ENCODE peak calls at places on chromosome 12, in five cellular contexts. One of them, this sample, is unnamed.

GRCh38 chr12:8637244-8637643 is 24.6 kb upstream of the AICDA start:
- DNase-seq in HepG2: no peak
- DNase-seq in GM23338: no peak
- DNase-seq in K562: no peak
- DNase-seq in GM12878: no peak
- DNase-seq in this sample: no peak

GRCh38 chr12:22169281-22169824 is 123.3 kb downstream of the CMAS start:
- DNase-seq in HepG2: no peak
- DNase-seq in GM23338: no peak
- DNase-seq in K562: no peak
- DNase-seq in GM12878: no peak
- DNase-seq in this sample: no peak

GRCh38 chr12:7602287-7602686 is 63.4 kb downstream of the APOBEC1 start:
- DNase-seq in HepG2: no peak
- DNase-seq in GM23338: no peak
- DNase-seq in K562: no peak
- DNase-seq in GM12878: no peak
- DNase-seq in this sample: no peak

GRCh38 chr12:121456551-121456950 is 56.6 kb downstream of the RNF34 start:
- DNase-seq in HepG2: no peak
- DNase-seq in GM23338: no peak
- DNase-seq in K562: no peak
- DNase-seq in GM12878: no peak
- DNase-seq in this sample: no peak

GRCh38 chr12:99627459-99627858 is 20.1 kb upstream of the GARIN6 start:
- DNase-seq in HepG2: no peak
- DNase-seq in GM23338: no peak
- DNase-seq in K562: no peak
- DNase-seq in GM12878: no peak
- DNase-seq in this sample: no peak

GRCh38 chr12:85573635-85574214 is 262.5 kb downstream of the RASSF9 start:
- DNase-seq in HepG2: no peak
- DNase-seq in GM23338: no peak
- DNase-seq in K562: no peak
- DNase-seq in GM12878: no peak
- DNase-seq in this sample: no peak

GRCh38 chr12:52009081-52009751 is 2.5 kb downstream of the TAMALIN start:
- DNase-seq in HepG2: no peak
- DNase-seq in GM23338: no peak
- DNase-seq in K562: no peak
- DNase-seq in GM12878: no peak
- DNase-seq in this sample: no peak

GRCh38 chr12:39846971-39847661 is 227.5 kb upstream of the ABCD2 start:
- DNase-seq in HepG2: peak; percentile 4
- DNase-seq in GM23338: peak; percentile 22
- DNase-seq in K562: no peak
- DNase-seq in GM12878: no peak
- DNase-seq in this sample: no peak

GRCh38 chr12:100141666-100141997 is 1.0 kb downstream of the BLTP3B start:
- DNase-seq in HepG2: no peak
- DNase-seq in GM23338: no peak
- DNase-seq in K562: peak; percentile 12
- DNase-seq in GM12878: no peak
- DNase-seq in this sample: peak; percentile 77

GRCh38 chr12:118513554-118513953 is 137.2 kb downstream of the SUDS3 start:
- DNase-seq in HepG2: no peak
- DNase-seq in GM23338: no peak
- DNase-seq in K562: no peak
- DNase-seq in GM12878: no peak
- DNase-seq in this sample: no peak

DNA sequence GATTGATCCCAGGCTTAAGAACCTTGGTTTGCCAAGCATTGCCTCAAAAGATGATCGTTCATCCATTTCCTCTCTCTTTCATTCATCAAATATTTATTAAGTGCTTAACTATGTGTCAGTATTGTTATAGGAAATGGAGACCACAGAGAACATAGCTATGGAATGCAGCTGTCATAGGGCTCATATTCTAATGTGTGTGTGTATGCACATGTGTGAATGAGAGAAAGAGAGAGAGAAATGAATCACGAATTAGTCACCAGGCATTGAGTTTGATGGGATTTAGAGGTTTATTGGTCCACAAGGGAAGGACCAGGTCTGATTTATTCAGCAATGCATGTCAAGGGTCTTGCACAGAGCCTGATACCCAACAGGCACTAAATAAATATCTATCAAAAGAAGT is 71.0 kb upstream of the FBXO21 start:
- DNase-seq in HepG2: no peak
- DNase-seq in GM23338: no peak
- DNase-seq in K562: no peak
- DNase-seq in GM12878: no peak
- DNase-seq in this sample: no peak
- TF ChIP-seq JUNB in HepG2: no peak
- TF ChIP-seq JUNB in GM23338: no peak
- TF ChIP-seq JUNB in K562: no peak
- TF ChIP-seq JUNB in GM12878: no peak
- TF ChIP-seq JUNB in this sample: no peak

DNA sequence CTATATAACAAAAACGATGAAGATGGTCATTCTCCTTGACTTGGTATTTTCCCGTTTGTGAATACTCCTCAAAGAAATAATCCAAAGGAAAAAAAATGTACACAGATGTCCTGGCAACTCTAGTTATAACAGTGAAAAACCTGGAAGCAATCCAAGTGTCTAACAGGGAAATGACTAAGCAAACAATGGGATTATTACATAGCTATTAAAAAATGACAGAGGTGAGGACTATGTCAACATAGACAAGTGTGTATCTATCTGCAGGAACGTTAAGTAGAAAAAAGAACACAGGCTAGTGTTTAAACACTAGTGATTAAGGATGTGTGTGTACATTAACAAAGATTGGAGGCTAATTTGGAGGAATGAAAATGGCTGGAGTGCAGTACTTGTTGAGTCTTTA is 5.9 kb upstream of the APOLD1 start:
- DNase-seq in HepG2: peak; percentile 59
- DNase-seq in GM23338: no peak
- DNase-seq in K562: no peak
- DNase-seq in GM12878: no peak
- DNase-seq in this sample: peak; percentile 58
- TF ChIP-seq JUNB in HepG2: no peak
- TF ChIP-seq JUNB in GM23338: no peak
- TF ChIP-seq JUNB in K562: no peak
- TF ChIP-seq JUNB in GM12878: no peak
- TF ChIP-seq JUNB in this sample: peak; percentile 76

DNA sequence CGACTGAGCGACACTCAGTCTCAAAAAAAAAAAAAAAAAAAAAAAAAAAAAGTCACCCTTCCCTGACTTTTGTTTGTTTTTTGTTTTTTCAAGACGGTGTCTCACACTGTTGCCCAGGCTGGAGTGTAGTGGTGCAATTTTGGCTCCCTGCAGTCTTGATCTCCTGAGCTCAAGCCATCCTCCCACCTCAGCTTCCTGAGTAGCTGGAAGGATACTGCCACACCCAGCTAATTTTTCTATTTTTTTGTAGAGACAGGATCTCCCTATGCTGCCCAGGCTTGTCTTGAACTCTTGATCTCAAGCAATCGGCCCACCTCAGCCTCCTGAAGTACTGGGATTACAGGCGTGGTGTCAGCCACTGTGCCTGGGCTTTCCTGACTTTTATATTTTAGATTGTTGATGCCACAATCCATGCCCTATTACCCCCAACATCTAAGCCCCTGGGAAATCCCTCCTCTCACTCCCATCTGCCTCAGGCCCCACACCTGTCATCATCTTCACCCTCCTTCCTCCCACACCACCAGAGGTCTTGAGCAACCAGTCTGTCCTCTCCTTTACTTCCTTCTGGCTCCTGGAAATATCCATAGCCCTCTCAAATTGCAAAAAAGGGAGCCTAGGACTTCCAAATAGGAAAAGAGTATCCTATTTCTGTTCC is 7.8 kb downstream of the IKZF4 start:
- DNase-seq in HepG2: no peak
- DNase-seq in GM23338: no peak
- DNase-seq in K562: no peak
- DNase-seq in GM12878: no peak
- DNase-seq in this sample: no peak
- TF ChIP-seq JUNB in HepG2: no peak
- TF ChIP-seq JUNB in GM23338: no peak
- TF ChIP-seq JUNB in K562: no peak
- TF ChIP-seq JUNB in GM12878: no peak
- TF ChIP-seq JUNB in this sample: no peak

GRCh38 chr12:111599459-111600295 is 562 bp upstream of the ATXN2 start:
- DNase-seq in HepG2: peak; percentile 81
- DNase-seq in GM23338: peak; percentile 97
- DNase-seq in K562: peak; percentile 94
- DNase-seq in GM12878: peak; percentile 51
- DNase-seq in this sample: peak; percentile 98

GRCh38 chr12:111600296-111600562 is 1.1 kb upstream of the ATXN2 start:
- DNase-seq in HepG2: peak; percentile 84
- DNase-seq in GM23338: no peak
- DNase-seq in K562: no peak
- DNase-seq in GM12878: no peak
- DNase-seq in this sample: no peak

GRCh38 chr12:111596985-111597730 is 2.0 kb downstream of the ATXN2 start:
- DNase-seq in HepG2: peak; percentile 70
- DNase-seq in GM23338: peak; percentile 78
- DNase-seq in K562: no peak
- DNase-seq in GM12878: no peak
- DNase-seq in this sample: peak; percentile 52

GRCh38 chr12:111598637-111599458 is at the start of gene ATXN2:
- DNase-seq in HepG2: no peak
- DNase-seq in GM23338: peak; percentile 77
- DNase-seq in K562: peak; percentile 90
- DNase-seq in GM12878: no peak
- DNase-seq in this sample: no peak

GRCh38 chr12:111597731-111598636 is 1.1 kb downstream of the ATXN2 start:
- DNase-seq in HepG2: no peak
- DNase-seq in GM23338: peak; percentile 70
- DNase-seq in K562: peak; percentile 76
- DNase-seq in GM12878: no peak
- DNase-seq in this sample: peak; percentile 50
- TF ChIP-seq JUNB in HepG2: no peak
- TF ChIP-seq JUNB in GM23338: no peak
- TF ChIP-seq JUNB in K562: no peak
- TF ChIP-seq JUNB in GM12878: no peak
- TF ChIP-seq JUNB in this sample: no peak

GRCh38 chr12:83954939-83955601 is 957.5 kb downstream of the SLC6A15 start:
- DNase-seq in HepG2: no peak
- DNase-seq in GM23338: peak; percentile 73
- DNase-seq in K562: no peak
- DNase-seq in GM12878: no peak
- DNase-seq in this sample: peak; percentile 12

GRCh38 chr12:83960767-83961166 is 951.8 kb downstream of the SLC6A15 start:
- DNase-seq in HepG2: no peak
- DNase-seq in GM23338: no peak
- DNase-seq in K562: no peak
- DNase-seq in GM12878: no peak
- DNase-seq in this sample: no peak

GRCh38 chr12:83954071-83954789 is 958.4 kb downstream of the SLC6A15 start:
- DNase-seq in HepG2: no peak
- DNase-seq in GM23338: no peak
- DNase-seq in K562: no peak
- DNase-seq in GM12878: no peak
- DNase-seq in this sample: no peak

DNA sequence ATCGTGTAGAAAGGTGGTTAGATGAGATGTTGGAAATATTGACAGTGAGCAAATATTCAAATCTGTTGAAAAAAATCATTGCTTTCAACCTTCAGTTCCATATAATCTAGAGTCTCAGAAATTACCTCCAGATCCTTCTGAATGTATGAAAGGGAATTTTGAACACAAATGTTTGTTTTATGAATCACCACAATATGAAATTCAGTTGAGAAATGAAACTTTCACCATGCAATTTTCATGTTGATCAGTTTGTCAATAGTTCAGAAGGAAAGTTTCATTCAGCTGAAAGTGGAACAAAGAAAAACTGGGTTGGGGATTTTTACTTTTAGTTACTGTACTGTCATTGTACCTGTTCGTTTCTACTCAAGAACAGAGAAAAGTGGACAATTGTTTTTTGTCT is 953.6 kb downstream of the SLC6A15 start:
- DNase-seq in HepG2: no peak
- DNase-seq in GM23338: no peak
- DNase-seq in K562: no peak
- DNase-seq in GM12878: peak; percentile 5
- DNase-seq in this sample: no peak
- TF ChIP-seq JUNB in HepG2: no peak
- TF ChIP-seq JUNB in GM23338: no peak
- TF ChIP-seq JUNB in K562: no peak
- TF ChIP-seq JUNB in GM12878: no peak
- TF ChIP-seq JUNB in this sample: no peak

DNA sequence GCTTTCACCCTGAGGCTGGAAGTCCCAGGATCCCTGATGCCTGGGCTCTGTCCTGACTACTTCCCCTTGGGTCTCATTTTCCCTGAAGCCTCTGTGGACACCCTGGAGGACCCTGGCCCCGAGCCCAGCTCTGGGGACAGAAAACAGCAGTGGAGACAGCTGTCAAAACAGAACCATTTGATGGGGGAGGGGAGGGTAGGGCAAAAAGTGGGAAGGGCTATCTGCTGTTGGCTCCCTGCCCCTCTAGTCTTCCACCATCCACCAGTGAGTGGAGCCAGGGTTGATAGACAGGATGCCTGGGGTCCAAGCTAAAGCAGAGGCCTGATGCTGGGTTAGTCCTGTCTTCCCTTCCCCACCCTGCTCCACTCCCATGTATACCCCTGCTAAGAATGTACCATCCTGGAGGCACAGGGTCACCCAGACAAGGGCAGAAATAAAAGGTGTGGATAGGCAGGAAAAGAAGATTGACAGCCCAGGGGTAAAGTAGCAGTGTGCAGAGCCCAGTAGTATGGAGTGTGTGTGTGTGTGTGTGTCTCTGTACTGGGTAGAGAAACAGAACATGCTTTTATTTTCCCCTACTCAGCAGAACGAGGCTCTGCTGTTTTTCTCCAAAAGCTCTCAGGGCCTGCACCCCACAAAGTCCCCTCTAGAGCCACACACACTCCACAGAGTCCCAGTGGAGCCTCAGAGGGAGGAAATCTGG is 9.8 kb downstream of the ZNF385A start:
- DNase-seq in HepG2: no peak
- DNase-seq in GM23338: no peak
- DNase-seq in K562: no peak
- DNase-seq in GM12878: no peak
- DNase-seq in this sample: no peak
- TF ChIP-seq JUNB in HepG2: no peak
- TF ChIP-seq JUNB in GM23338: no peak
- TF ChIP-seq JUNB in K562: no peak
- TF ChIP-seq JUNB in GM12878: no peak
- TF ChIP-seq JUNB in this sample: no peak